ENCODE peak calls at places on chromosome 13, in ten cellular contexts. F, J, Z, Y, E, B, P, T, A and R are unnamed samples.
A peak's percentile ranks its signal among the peaks of the same experiment; 100 is the strongest.

GRCh38 chr13:35768551-35768950 is 292.1 kb upstream of the MAB21L1 start:
- DNase-seq in F (no peak), J (no peak), Z (no peak), Y (no peak), E (no peak), B (no peak), P (no peak), T (no peak), A (no peak), R (no peak)

GRCh38 chr13:89923731-89924130 is 1423.8 kb upstream of the MIR17HG start:
- DNase-seq in F (no peak), J (no peak), Z (no peak), Y (no peak), E (no peak), B (no peak), P (no peak), T (no peak), A (no peak), R (no peak)

GRCh38 chr13:21850013-21851006 is 179.4 kb downstream of the FGF9 start:
- DNase-seq in F (no peak), J (no peak), Z (no peak), Y (no peak), E (no peak), B (no peak), P (no peak), T (no peak), A (no peak), R (no peak)

GRCh38 chr13:31310781-31311180 is 111.0 kb downstream of the B3GLCT start:
- DNase-seq in F (no peak), J (peak; percentile 38), Z (no peak), Y (no peak), E (no peak), B (no peak), P (no peak), T (no peak), A (no peak), R (no peak)

GRCh38 chr13:82961757-82962156 is 920.5 kb downstream of the SLITRK1 start:
- DNase-seq in F (no peak), J (no peak), Z (no peak), Y (no peak), E (no peak), B (no peak), P (no peak), T (no peak), A (no peak), R (no peak)

GRCh38 chr13:99973163-99973785 is 1.7 kb upstream of the ZIC5 start:
- DNase-seq in F (no peak), J (no peak), Z (no peak), Y (no peak), E (no peak), B (no peak), P (no peak), T (no peak), A (no peak), R (no peak)

GRCh38 chr13:76808927-76809326 is 77.3 kb downstream of the KCTD12 start:
- DNase-seq in F (no peak), J (no peak), Z (no peak), Y (no peak), E (no peak), B (no peak), P (no peak), T (no peak), A (no peak), R (no peak)

GRCh38 chr13:114067381-114067885 is 65.0 kb downstream of the RASA3 start:
- DNase-seq in F (no peak), J (no peak), Z (peak; percentile 45), Y (peak; percentile 35), E (no peak), B (no peak), P (no peak), T (no peak), A (no peak), R (no peak)

GRCh38 chr13:23289917-23290357 is 109.2 kb downstream of the SGCG start:
- DNase-seq in F (no peak), J (no peak), Z (no peak), Y (no peak), E (no peak), B (peak; percentile 63), P (no peak), T (no peak), A (no peak), R (no peak)

GRCh38 chr13:40477623-40478608 is 188.5 kb downstream of the FOXO1 start:
- DNase-seq in F (no peak), J (no peak), Z (no peak), Y (no peak), E (no peak), B (no peak), P (no peak), T (no peak), A (no peak), R (no peak)

GRCh38 chr13:33087790-33088189 is 71.6 kb downstream of the KL start:
- DNase-seq in F (no peak), J (no peak), Z (no peak), Y (no peak), E (no peak), B (no peak), P (no peak), T (no peak), A (no peak), R (no peak)

GRCh38 chr13:40480915-40481525 is 185.4 kb downstream of the FOXO1 start:
- DNase-seq in F (no peak), J (no peak), Z (no peak), Y (no peak), E (no peak), B (no peak), P (no peak), T (no peak), A (no peak), R (no peak)

GRCh38 chr13:46603165-46603603 is 50.2 kb downstream of the LRCH1 start:
- DNase-seq in F (no peak), J (no peak), Z (no peak), Y (no peak), E (no peak), B (peak; percentile 5), P (no peak), T (no peak), A (no peak), R (no peak)

GRCh38 chr13:63614874-63615612 is 2199.4 kb upstream of the PCDH20 start:
- DNase-seq in F (no peak), J (no peak), Z (no peak), Y (no peak), E (no peak), B (no peak), P (no peak), T (no peak), A (no peak), R (no peak)

GRCh38 chr13:58992478-58993042 is 1171.2 kb downstream of the DIAPH3 start:
- DNase-seq in F (no peak), J (no peak), Z (no peak), Y (no peak), E (no peak), B (no peak), P (no peak), T (no peak), A (no peak), R (no peak)

GRCh38 chr13:84917252-84917878 is 881.9 kb downstream of the SLITRK6 start:
- DNase-seq in F (no peak), J (no peak), Z (no peak), Y (no peak), E (peak; percentile 44), B (no peak), P (no peak), T (peak; percentile 17), A (no peak), R (peak; percentile 43)

GRCh38 chr13:91165758-91166157 is 181.7 kb upstream of the MIR17HG start:
- DNase-seq in F (no peak), J (no peak), Z (no peak), Y (no peak), E (no peak), B (no peak), P (no peak), T (no peak), A (no peak), R (no peak)

GRCh38 chr13:33548065-33548464 is 262.5 kb upstream of the STARD13 start:
- DNase-seq in F (no peak), J (no peak), Z (no peak), Y (peak; percentile 15), E (no peak), B (no peak), P (no peak), T (no peak), A (no peak), R (no peak)

GRCh38 chr13:57582032-57582431 is 49.5 kb upstream of the PCDH17 start:
- DNase-seq in F (no peak), J (no peak), Z (no peak), Y (no peak), E (no peak), B (no peak), P (no peak), T (no peak), A (no peak), R (no peak)

GRCh38 chr13:51728275-51728673 is 75.7 kb downstream of the DHRS12 start:
- DNase-seq in F (no peak), J (no peak), Z (no peak), Y (no peak), E (no peak), B (no peak), P (no peak), T (no peak), A (no peak), R (no peak)

GRCh38 chr13:81409284-81409683 is 1068.4 kb upstream of the SPRY2 start:
- DNase-seq in F (no peak), J (no peak), Z (no peak), Y (no peak), E (no peak), B (no peak), P (no peak), T (no peak), A (no peak), R (no peak)

GRCh38 chr13:46097015-46097414 is 7.8 kb downstream of the CPB2 start:
- DNase-seq in F (no peak), J (no peak), Z (no peak), Y (no peak), E (no peak), B (no peak), P (no peak), T (no peak), A (no peak), R (no peak)

GRCh38 chr13:32737111-32737571 is 150.9 kb downstream of the PDS5B start:
- DNase-seq in F (no peak), J (no peak), Z (no peak), Y (peak; percentile 2), E (no peak), B (no peak), P (no peak), T (no peak), A (no peak), R (no peak)

GRCh38 chr13:28185256-28185655 is 46.9 kb downstream of the PAN3 start:
- DNase-seq in F (no peak), J (no peak), Z (no peak), Y (no peak), E (no peak), B (no peak), P (no peak), T (no peak), A (no peak), R (no peak)

GRCh38 chr13:47455581-47455980 is 545.5 kb downstream of the SUCLA2 start:
- DNase-seq in F (no peak), J (no peak), Z (no peak), Y (no peak), E (no peak), B (no peak), P (no peak), T (no peak), A (no peak), R (no peak)